ENCODE peak calls at places on chromosomes 12 and 14, in four cellular contexts. D is neural progenitor cell, G is colonic mucosa, H is PC-3. B is an unnamed sample. For H3K4me1, the result is how much of the 10 kb centered on the place peaks cover.

GRCh38 chr12:98594050-98594853 is 766 bp downstream of the SLC25A3 start:
- DNase-seq in G (peak), H (peak), D (peak), B (peak)

GRCh38 chr12:10167588-10167987 is 4.3 kb downstream of the OLR1 start:
- DNase-seq in D (no peak), H (no peak), G (no peak), B (no peak)

GRCh38 chr14:68316078-68316868 is 476.6 kb downstream of the ZFP36L1 start:
- DNase-seq in D (no peak), H (no peak), G (no peak), B (no peak)

GRCh38 chr14:23361320-23361719 is 3.7 kb downstream of the EFS start:
- DNase-seq in D (no peak), H (no peak), G (no peak), B (no peak)

GRCh38 chr14:62018606-62019005 is 256.4 kb downstream of the SNAPC1 start:
- DNase-seq in D (no peak), G (no peak), H (no peak), B (no peak)

GRCh38 chr12:26658991-26659390 is 174.0 kb downstream of the ITPR2 start:
- DNase-seq in G (no peak), H (no peak), D (no peak), B (no peak)

GRCh38 chr14:76762617-76763361 is 1.5 kb downstream of the VASH1 start:
- DNase-seq in D (no peak), H (no peak), G (peak), B (peak)

GRCh38 chr12:22670762-22671161 is 45.8 kb downstream of the ETNK1 start:
- DNase-seq in D (no peak), H (no peak), G (no peak), B (no peak)

GRCh38 chr12:67355428-67356385 is 86.5 kb downstream of the CAND1 start:
- DNase-seq in H (peak), G (no peak), D (peak), B (no peak)

GRCh38 chr14:33509927-33510535 is 440.8 kb downstream of the EGLN3 start:
- DNase-seq in G (no peak), D (no peak), H (peak), B (no peak)

GRCh38 chr12:98084950-98085349 is 430.4 kb upstream of the TMPO start:
- DNase-seq in H (no peak), D (peak), G (no peak), B (no peak)

DNA sequence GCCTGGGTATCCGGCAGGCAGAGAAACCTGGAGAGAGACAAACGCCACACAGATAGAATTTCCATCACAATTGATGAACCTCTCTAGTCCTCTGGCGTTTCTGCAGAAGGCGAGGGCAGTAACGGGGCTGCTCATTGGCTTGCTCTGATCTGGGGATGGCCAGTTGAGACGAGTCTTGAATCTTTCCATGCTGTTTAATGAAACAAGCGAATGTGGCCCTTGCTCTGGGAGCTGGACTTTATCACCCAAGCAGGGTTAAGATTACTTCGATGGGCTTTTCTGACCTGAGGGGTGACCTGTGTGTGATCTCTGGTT is 42.4 kb upstream of the CLMN start:
- DNase-seq in H (no peak), G (no peak), D (peak), B (no peak)
- H3K9ac ChIP-seq in H (no peak), G (peak), D (no peak), B (no peak)

DNA sequence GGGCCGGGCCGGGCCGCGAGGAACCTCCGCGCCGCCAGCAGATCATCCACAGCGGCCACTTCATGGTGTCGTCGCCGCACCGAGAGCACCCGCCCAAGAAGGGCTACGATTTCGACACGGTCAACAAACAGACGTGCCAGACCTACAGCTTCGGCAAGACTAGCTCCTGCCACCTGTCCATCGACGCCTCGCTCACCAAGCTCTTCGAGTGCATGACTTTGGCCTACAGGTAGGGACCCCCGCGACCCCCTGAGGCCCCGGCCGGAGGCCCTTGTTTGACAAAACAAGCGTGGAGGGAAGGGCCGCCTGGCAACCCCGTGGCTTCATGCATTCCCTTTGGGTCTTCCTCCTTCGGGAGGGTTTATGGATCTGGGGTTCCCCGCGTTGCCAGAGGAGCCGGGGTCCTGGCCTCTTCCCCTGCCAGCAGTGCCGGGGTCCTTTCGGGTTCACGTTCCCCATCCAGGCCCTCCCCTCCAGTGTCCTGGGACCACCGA is 529 bp downstream of the MLXIP start:
- DNase-seq in H (peak), G (peak), D (peak), B (peak)
- H3K27ac ChIP-seq in H (peak), G (peak), D (no peak), B (peak)

GRCh38 chr12:104490221-104490620 is 33.5 kb downstream of the CHST11 start:
- DNase-seq in G (no peak), H (no peak), D (no peak), B (no peak)
- H3K4me1 ChIP-seq in G (under half), H (under half), D (under half), B (under half)

GRCh38 chr12:92445253-92446081 is 257.3 kb upstream of the PLEKHG7 start:
- DNase-seq in G (no peak), D (no peak), H (no peak), B (no peak)
- H3K9ac ChIP-seq in G (no peak), D (no peak), H (no peak), B (no peak)

DNA sequence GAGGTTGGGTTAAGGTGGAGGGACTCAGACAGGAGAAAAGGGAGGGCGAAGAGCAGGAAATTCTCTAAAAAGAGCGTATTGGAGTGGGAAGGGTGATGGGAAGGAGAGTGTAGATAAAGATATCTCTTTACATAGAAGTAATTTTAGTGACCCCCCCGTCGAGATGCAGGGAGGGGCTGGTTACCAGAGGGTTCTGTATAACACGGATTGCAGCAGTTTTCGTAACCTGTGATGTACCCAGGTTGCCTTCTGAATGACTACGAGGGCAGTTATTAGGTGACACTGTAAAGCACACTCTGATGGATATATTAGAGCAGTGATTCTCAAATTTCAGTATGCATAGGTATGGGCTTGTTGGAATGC is 443 bp downstream of the DNAL1 start:
- DNase-seq in H (no peak), G (no peak), D (no peak), B (no peak)
- H3K27ac ChIP-seq in H (no peak), G (peak), D (no peak), B (peak)